ENCODE peak calls at places on chromosomes 13 and 19, in nine cellular contexts. B is AG09319, H is heart right ventricle, M is HepG2, U is tibial artery, Z is lower leg skin, K is AG10803, T is cardiac fibroblast, N is kidney. O is an unnamed sample.

GRCh38 chr13:22726721-22727120 is 454.1 kb upstream of the SGCG start:
- DNase-seq in Z (no peak), M (no peak), B (no peak), K (no peak), H (no peak), T (no peak), U (no peak), N (no peak), O (no peak)

GRCh38 chr19:42114412-42114811 is 17.8 kb downstream of the POU2F2 start:
- DNase-seq in U (no peak), Z (no peak), N (no peak), T (no peak), H (no peak), B (no peak), M (no peak), K (no peak), O (no peak)

GRCh38 chr13:52447815-52448552 is 2.5 kb downstream of the VPS36 start:
- DNase-seq in U (no peak), B (no peak), H (no peak), T (no peak), Z (no peak), K (no peak), M (no peak), N (no peak), O (no peak)

GRCh38 chr13:46388846-46389245 is 1.8 kb upstream of the RUBCNL start:
- DNase-seq in K (no peak), T (no peak), H (no peak), B (no peak), Z (no peak), U (no peak), M (no peak), N (no peak), O (no peak)

GRCh38 chr13:113183450-113184129 is 24.9 kb downstream of the PCID2 start:
- DNase-seq in B (no peak), K (no peak), T (peak), U (no peak), M (peak), N (no peak), Z (no peak), H (no peak), O (no peak)

GRCh38 chr13:85091835-85092234 is 707.4 kb downstream of the SLITRK6 start:
- DNase-seq in B (no peak), T (no peak), H (no peak), Z (no peak), U (no peak), K (no peak), N (no peak), M (no peak), O (no peak)

GRCh38 chr19:17680235-17680722 is 7.9 kb downstream of the UNC13A start:
- DNase-seq in B (no peak), Z (peak), T (peak), N (peak), U (peak), M (no peak), H (peak), K (peak), O (no peak)

GRCh38 chr19:27793128-27793643 is 1419.8 kb downstream of the UQCRFS1 start:
- DNase-seq in H (peak), N (peak), K (peak), B (peak), Z (peak), M (peak), T (peak), U (peak), O (no peak)

GRCh38 chr13:71378992-71379905 is 487.8 kb downstream of the DACH1 start:
- DNase-seq in Z (no peak), K (no peak), T (peak), N (no peak), B (no peak), U (no peak), M (no peak), H (no peak), O (no peak)

GRCh38 chr13:21542563-21542962 is 61.4 kb downstream of the MICU2 start:
- DNase-seq in N (no peak), U (no peak), T (no peak), M (peak), B (no peak), H (no peak), Z (no peak), K (peak), O (no peak)

GRCh38 chr13:113921763-113922162 is 52.1 kb downstream of the C13orf46 start:
- DNase-seq in M (no peak), B (no peak), K (no peak), T (no peak), H (no peak), N (no peak), U (no peak), Z (no peak), O (no peak)

GRCh38 chr19:48244289-48244688 is 11.4 kb downstream of the CARD8 start:
- DNase-seq in H (no peak), K (no peak), T (peak), U (no peak), B (no peak), M (no peak), N (no peak), Z (no peak), O (no peak)

GRCh38 chr19:2254052-2254872 is 2.0 kb downstream of the JSRP1 start:
- DNase-seq in H (no peak), B (no peak), U (no peak), K (no peak), N (peak), Z (no peak), M (peak), T (no peak), O (no peak)

GRCh38 chr13:85441364-85441763 is 357.9 kb downstream of the SLITRK6 start:
- DNase-seq in T (no peak), Z (no peak), N (no peak), U (no peak), M (no peak), H (no peak), K (no peak), B (no peak), O (no peak)

GRCh38 chr13:82674546-82674945 is 1207.7 kb downstream of the SLITRK1 start:
- DNase-seq in Z (no peak), H (no peak), N (no peak), K (no peak), M (no peak), U (no peak), T (no peak), B (no peak), O (no peak)

GRCh38 chr19:50759886-50760285 is 10.4 kb upstream of the GPR32 start:
- DNase-seq in B (no peak), N (no peak), U (no peak), M (peak), Z (no peak), H (no peak), T (peak), K (peak), O (no peak)

GRCh38 chr13:105334211-105334610 is 1201.3 kb downstream of the EFNB2 start:
- DNase-seq in Z (no peak), K (peak), T (peak), M (no peak), N (no peak), B (no peak), U (no peak), H (no peak), O (no peak)

GRCh38 chr19:32863841-32864240 is 5.7 kb downstream of the SLC7A9 start:
- DNase-seq in B (no peak), N (no peak), T (no peak), H (no peak), K (no peak), M (no peak), U (no peak), Z (no peak), O (no peak)

GRCh38 chr19:46133777-46134231 is 9.3 kb upstream of the IGFL3 start:
- DNase-seq in B (no peak), H (no peak), M (no peak), K (no peak), Z (no peak), U (no peak), N (no peak), T (no peak), O (no peak)

GRCh38 chr13:23824355-23824754 is 64.8 kb downstream of the MIPEP start:
- DNase-seq in B (no peak), H (no peak), U (peak), Z (peak), K (peak), T (no peak), N (no peak), M (no peak), O (no peak)

GRCh38 chr13:20995245-20995829 is 66.0 kb downstream of the LATS2 start:
- DNase-seq in B (no peak), T (no peak), H (no peak), N (no peak), M (no peak), U (peak), K (no peak), Z (no peak), O (peak)

GRCh38 chr19:30788105-30788765 is 416.1 kb downstream of the ZNF536 start:
- DNase-seq in K (no peak), H (no peak), N (no peak), M (no peak), U (no peak), B (no peak), Z (peak), T (no peak), O (no peak)

GRCh38 chr19:3459322-3459881 is 20.9 kb downstream of the SMIM24 start:
- DNase-seq in Z (peak), T (peak), K (peak), H (peak), U (peak), N (peak), B (peak), M (no peak), O (no peak)

GRCh38 chr19:47143322-47144073 is 12.9 kb downstream of the SAE1 start:
- DNase-seq in T (no peak), Z (no peak), K (no peak), B (no peak), U (no peak), N (no peak), M (no peak), H (no peak), O (no peak)

GRCh38 chr19:42069619-42070293 is at the start of gene GRIK5:
- DNase-seq in B (no peak), U (no peak), N (peak), Z (no peak), K (no peak), T (no peak), H (no peak), M (no peak), O (no peak)

GRCh38 chr13:37869756-37870488 is at the start of gene TRPC4:
- DNase-seq in N (peak), K (peak), H (peak), U (peak), B (peak), T (peak), M (peak), Z (no peak), O (peak)
- TF ChIP-seq CTCF in N (peak), K (peak), H (peak), U (peak), B (peak), T (peak), M (peak), Z (no peak), O (peak)

DNA sequence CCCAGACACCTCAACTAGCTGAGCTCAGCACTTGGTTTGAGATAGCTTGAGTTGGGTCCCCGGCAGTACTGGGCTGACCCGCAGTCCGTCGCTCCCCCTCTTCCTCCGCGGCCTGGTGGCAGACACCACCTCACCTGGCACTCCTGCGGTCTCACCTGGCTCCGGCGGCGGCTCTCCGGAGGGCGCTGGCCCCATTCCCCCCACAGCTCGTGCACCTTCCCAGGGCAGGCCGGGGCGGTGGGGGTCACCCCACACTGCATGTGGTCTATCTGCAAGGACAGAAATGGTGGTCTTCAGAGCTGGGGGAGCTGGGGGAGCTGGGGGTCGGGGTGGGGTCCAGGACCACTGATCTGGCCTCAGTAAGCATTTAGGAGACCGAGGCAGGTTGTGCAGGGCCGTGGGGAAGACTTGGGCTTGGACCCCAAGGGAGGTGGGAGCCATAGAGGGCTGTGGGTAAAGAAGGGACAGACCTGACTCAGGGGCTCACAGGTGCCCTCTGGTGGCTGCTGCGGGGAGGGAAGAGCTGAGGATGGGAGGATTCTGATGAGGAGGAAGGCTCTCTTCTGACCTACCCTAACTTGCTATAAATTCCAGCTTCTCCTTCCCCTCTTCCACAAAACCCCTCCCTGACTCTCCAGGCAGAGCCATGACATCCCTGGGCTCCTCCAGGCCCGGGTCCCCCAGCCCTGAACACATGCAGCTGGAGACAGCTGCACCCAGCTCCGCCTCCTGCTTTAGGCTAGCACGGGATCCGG is 6.7 kb upstream of the PLIN4 start:
- DNase-seq in M (no peak), T (peak), U (peak), K (peak), B (no peak), H (peak), N (no peak), Z (peak), O (peak)
- TF ChIP-seq CTCF in M (peak), T (peak), U (peak), K (peak), B (peak), H (peak), N (peak), Z (no peak), O (peak)

GRCh38 chr19:57830071-57830602 is at the start of gene ZNF587B:
- DNase-seq in T (peak), U (peak), N (peak), M (peak), B (no peak), H (peak), Z (peak), K (no peak), O (no peak)
- TF ChIP-seq CTCF in T (no peak), U (peak), N (peak), M (peak), B (peak), H (peak), Z (no peak), K (peak), O (peak)

DNA sequence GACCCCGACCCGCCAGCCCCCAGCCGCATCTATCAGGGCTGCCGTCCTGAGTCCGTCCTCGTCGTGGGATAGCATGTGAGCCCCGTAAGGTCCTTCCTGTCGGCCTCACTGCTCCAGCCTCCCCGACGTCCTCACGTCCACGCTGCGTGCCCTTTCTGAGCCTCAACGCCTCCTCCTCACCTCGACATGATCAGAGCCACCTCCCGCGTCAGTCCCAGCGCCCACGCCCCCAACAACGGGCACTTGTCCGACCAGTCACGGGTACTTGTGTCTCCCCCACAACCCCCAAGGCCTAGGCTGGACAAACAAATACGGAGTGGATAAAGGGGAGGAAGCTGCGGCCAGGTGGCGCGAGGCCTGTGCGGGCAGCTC is 665 bp downstream of the ZNF497 start:
- DNase-seq in K (peak), Z (peak), T (no peak), H (peak), B (no peak), N (peak), M (peak), U (peak), O (no peak)
- TF ChIP-seq CTCF in K (no peak), Z (no peak), T (peak), H (no peak), B (no peak), N (no peak), M (no peak), U (no peak), O (peak)

GRCh38 chr13:40109324-40109958 is 454.0 kb downstream of the COG6 start:
- DNase-seq in Z (no peak), U (peak), N (no peak), M (no peak), K (peak), T (peak), H (no peak), B (peak), O (no peak)
- TF ChIP-seq CTCF in Z (no peak), U (no peak), N (no peak), M (no peak), K (no peak), T (no peak), H (no peak), B (no peak), O (no peak)

DNA sequence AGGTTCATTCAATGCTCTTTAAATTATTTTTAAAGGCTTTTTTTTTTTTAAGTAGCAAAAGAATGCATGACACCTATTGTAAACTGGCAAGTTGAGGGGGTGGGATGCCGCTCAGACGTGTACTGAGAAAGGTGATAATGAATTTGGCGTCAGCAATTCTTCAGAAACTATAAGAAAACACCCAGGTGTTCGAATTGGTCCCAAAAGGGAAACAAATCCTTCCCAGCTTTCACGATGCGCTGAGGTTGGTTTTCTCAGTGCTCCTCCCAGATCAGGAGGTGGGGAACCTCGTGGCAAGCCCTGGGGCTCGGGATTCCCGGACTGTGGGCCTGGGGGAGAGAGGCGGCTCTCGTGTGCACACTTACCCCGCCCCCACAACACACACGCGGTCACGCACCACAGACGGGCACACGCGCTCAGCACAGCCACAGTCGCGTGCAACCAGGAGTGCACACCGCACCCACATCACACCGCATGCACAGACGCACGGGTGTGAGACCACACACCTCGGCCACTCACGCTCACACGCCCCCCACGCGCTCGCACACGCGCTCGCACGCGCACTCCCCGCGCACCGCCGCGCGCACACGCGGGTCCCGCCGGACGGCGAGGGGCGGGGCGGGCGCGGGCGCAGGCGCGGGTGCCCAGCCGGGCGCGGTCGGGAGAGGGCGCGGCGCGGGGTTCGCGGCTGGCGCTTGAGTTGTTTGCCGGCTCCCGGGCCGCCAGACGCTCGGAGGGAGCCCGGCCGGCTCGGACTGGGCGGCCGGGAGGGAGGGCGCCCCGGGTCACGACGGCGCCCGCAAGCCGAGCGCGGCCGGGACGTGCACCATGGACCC is at the start of gene FAM124A:
- DNase-seq in K (peak), T (no peak), N (peak), M (no peak), U (no peak), H (peak), Z (no peak), B (no peak), O (no peak)
- TF ChIP-seq CTCF in K (no peak), T (no peak), N (no peak), M (no peak), U (no peak), H (peak), Z (no peak), B (peak), O (peak)